ENCODE peak calls at places on chromosomes 3 and 15, in five cellular contexts. W, X, G, K and T are unnamed samples.

GRCh38 chr15:68894208-68894607 is 36.1 kb upstream of the SPESP1 start:
- DNase-seq in K (no peak), W (no peak), X (no peak), G (no peak), T (no peak)

GRCh38 chr3:13782501-13782900 is 97.4 kb downstream of the WNT7A start:
- DNase-seq in K (no peak), W (no peak), G (no peak), X (no peak), T (no peak)

GRCh38 chr3:146223401-146224373 is 27.2 kb downstream of the PLSCR4 start:
- DNase-seq in G (no peak), K (no peak), X (no peak), W (no peak), T (no peak)

GRCh38 chr15:41332788-41333527 is at the start of gene NUSAP1:
- DNase-seq in G (no peak), X (no peak), W (peak), K (no peak), T (no peak)

GRCh38 chr3:98994128-98994762 is 92.8 kb upstream of the DCBLD2 start:
- DNase-seq in X (no peak), K (peak), W (no peak), G (peak), T (no peak)

GRCh38 chr3:13524979-13525669 is 23.8 kb upstream of the FBLN2 start:
- DNase-seq in G (no peak), W (no peak), X (no peak), K (no peak), T (no peak)

GRCh38 chr3:151835751-151836550 is 22.0 kb downstream of the AADAC start:
- DNase-seq in G (peak), K (no peak), W (no peak), X (no peak), T (no peak)

GRCh38 chr15:52161406-52161966 is 29.7 kb downstream of the GNB5 start:
- DNase-seq in K (no peak), X (no peak), W (no peak), G (no peak), T (no peak)

GRCh38 chr3:21705769-21706168 is 45.2 kb downstream of the ZNF385D start:
- DNase-seq in W (no peak), X (peak), K (no peak), G (peak), T (no peak)

DNA sequence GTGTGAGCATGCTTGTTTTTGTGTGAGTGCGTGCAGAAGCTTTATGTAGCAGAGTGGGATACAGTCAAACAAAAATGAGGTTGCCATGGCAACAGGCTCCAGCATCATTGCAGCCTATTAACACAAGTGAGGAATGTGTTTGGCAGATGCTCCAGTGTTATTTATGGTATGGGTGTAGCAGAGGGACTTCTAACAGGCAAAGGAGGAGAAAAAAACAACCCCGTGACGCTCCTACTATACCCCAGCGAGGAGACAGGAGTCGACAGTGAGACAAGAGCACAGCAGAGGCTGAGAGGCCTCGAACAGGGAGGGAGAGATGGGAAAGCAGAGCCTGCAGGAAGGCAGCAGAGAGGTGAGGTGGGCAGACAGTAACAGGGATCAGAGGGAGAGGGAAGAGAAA is 4.9 kb downstream of the ADCY5 start:
- DNase-seq in X (no peak), W (no peak), K (no peak), G (peak), T (no peak)
- TF ChIP-seq CTCF in X (no peak), W (no peak), K (no peak), G (no peak), T (no peak)

DNA sequence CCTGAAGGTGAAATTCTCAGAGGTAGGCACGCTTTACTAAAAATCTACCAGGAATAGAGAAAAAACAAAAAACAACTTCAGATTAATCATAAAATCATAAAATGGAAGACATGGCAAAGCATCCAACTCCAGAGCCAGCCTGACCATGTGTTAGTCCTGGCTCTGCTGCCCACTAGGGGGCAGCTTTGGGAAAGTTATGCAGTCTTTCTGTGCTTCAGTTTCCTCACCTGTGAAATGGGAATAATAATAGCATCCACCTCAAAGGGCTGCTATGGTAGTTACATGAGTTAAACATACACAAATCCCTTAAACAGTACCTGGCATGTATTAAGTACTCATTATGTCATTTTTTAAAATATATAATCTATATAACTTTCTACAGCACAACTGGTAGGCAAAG is 52.3 kb downstream of the WNT5A start:
- DNase-seq in X (no peak), G (peak), W (no peak), K (no peak), T (no peak)
- TF ChIP-seq CTCF in X (no peak), G (peak), W (peak), K (peak), T (no peak)

DNA sequence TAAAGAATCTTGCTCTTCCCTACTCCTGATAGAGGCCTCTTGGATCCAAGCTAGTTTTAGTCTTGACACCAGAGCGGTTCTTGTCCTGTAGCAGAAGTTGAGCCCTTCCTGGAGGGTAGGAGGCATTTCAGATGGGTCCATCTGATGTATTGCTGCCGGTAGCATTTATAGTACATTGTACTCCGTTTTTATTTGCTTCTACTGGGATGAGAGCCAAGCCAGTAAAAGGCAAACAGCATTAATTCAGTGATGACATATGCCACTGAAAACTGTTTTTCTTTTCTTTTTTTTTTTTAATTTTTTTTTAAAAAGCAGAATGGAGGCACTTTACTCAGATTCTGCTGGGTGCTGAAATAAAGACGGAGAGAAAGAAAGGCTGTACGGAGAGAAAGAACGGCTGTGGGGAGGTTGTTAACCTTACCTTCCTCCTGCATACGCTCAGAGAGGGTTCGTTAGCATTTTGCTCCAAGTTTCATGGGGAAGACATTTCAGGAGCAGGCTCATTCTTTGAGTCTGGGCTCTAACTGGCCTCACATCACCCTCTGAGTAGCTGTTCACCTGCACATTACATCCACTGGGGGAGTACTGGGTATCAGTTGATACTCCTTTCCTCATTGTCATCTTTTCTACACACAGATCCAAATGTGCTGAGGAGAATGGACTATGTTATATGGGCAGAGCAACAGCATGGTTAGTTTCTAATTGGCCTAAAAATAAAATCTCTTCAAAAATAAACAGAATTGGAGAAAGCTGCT is 161.5 kb downstream of the FEZF2 start:
- DNase-seq in W (no peak), G (no peak), X (no peak), K (no peak), T (no peak)
- TF ChIP-seq CTCF in W (no peak), G (peak), X (no peak), K (peak), T (no peak)

GRCh38 chr3:39288300-39288808 is 8.5 kb upstream of the CX3CR1 start:
- DNase-seq in K (peak), X (peak), W (peak), G (peak), T (peak)
- TF ChIP-seq CTCF in K (peak), X (peak), W (peak), G (peak), T (peak)

GRCh38 chr15:29821416-29822099 is 710 bp downstream of the TJP1 start:
- DNase-seq in K (peak), X (peak), G (peak), W (peak), T (no peak)
- TF ChIP-seq CTCF in K (peak), X (no peak), G (peak), W (no peak), T (no peak)

GRCh38 chr3:126314305-126315082 is 42.7 kb downstream of the KLF15 start:
- DNase-seq in W (no peak), K (no peak), G (no peak), X (no peak), T (no peak)

GRCh38 chr3:126316515-126316939 is 40.7 kb downstream of the KLF15 start:
- DNase-seq in W (no peak), K (no peak), X (no peak), G (no peak), T (no peak)

GRCh38 chr3:126315916-126316514 is 41.2 kb downstream of the KLF15 start:
- DNase-seq in K (no peak), X (no peak), W (no peak), G (no peak), T (no peak)

GRCh38 chr3:126313580-126314304 is 43.5 kb downstream of the KLF15 start:
- DNase-seq in G (no peak), W (no peak), K (no peak), X (no peak), T (no peak)

DNA sequence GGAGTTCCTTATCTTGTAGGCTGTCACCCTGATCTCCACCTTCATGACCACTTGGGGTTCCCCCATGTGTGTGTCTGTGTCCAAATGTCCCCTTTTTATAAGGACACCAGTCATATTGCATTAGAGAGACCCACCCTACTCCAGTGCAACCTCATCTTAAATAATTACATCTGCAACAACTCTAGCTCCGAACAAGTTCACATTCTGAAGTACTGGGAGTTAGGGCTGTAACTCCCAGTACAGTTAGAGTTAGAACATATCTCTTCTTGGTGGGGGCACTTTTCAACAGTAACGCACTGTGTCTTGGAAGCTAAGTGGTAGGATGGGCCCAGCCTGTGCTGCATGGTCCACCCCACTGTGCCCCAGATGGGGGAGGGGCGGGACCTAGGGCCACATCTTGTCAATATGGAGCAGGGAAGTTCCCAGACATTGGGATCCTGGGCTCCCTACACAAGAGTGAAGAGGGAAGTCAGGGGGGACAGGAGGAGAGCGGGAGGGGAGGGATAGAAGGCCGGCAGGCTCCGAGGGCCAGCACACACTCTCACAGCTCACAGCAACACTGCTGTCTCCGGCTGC is 42.0 kb downstream of the KLF15 start:
- DNase-seq in G (no peak), K (no peak), W (no peak), X (no peak), T (no peak)
- TF ChIP-seq CTCF in G (no peak), K (no peak), W (no peak), X (no peak), T (no peak)